ENCODE peak calls at places on chromosomes 13 and 19, in ten cellular contexts. F is AG08396; L is PC-3; S is BJ; N is EL; I is tibial artery; Q is AG09309; Z is stimulated activated CD4-positive, alpha-beta T cell treated with anti-CD3 and anti-CD28 coated beads, TNF-alpha, amount 100 ng/mL, for 1 hour; O is stimulated activated CD8-positive, alpha-beta memory T cell treated with anti-CD3 and anti-CD28 coated beads, Interleukin-2, amount 100 ng/mL, for 1 hour; J is HFFc6. X is an unnamed sample.

GRCh38 chr19:49064029-49064629 is 489 bp downstream of the NTF4 start:
- DNase-seq in O (no peak), J (no peak), F (peak; percentile 22), I (no peak), S (no peak), N (no peak), Q (no peak), Z (no peak), L (no peak), X (no peak)

GRCh38 chr13:52356327-52356726 is 49.6 kb downstream of the THSD1 start:
- DNase-seq in N (peak; percentile 81), F (no peak), O (no peak), Z (no peak), I (no peak), J (peak; percentile 53), L (peak; percentile 81), Q (no peak), S (no peak), X (peak; percentile 60)

GRCh38 chr13:85284349-85284748 is 514.9 kb downstream of the SLITRK6 start:
- DNase-seq in N (no peak), I (no peak), F (no peak), S (no peak), Q (no peak), Z (no peak), J (no peak), L (no peak), O (no peak), X (no peak)

GRCh38 chr13:79780240-79780639 is 299.3 kb downstream of the NDFIP2 start:
- DNase-seq in N (no peak), J (no peak), F (peak; percentile 41), S (no peak), O (no peak), L (no peak), I (no peak), Z (no peak), Q (no peak), X (peak; percentile 28)

GRCh38 chr13:30466841-30467252 is 1.1 kb upstream of the HMGB1 start:
- DNase-seq in N (peak; percentile 37), Q (no peak), Z (no peak), J (no peak), S (no peak), L (peak; percentile 5), O (no peak), I (no peak), F (no peak), X (no peak)

GRCh38 chr13:110119943-110120905 is 186.7 kb downstream of the COL4A1 start:
- DNase-seq in O (no peak), Z (no peak), Q (no peak), F (no peak), L (peak; percentile 73), J (peak; percentile 19), S (no peak), I (no peak), N (no peak), X (no peak)

GRCh38 chr13:48579167-48579918 is 46.5 kb upstream of the RCBTB2 start:
- DNase-seq in J (no peak), N (no peak), S (no peak), L (no peak), Z (no peak), I (no peak), O (no peak), Q (no peak), F (no peak), X (no peak)

GRCh38 chr19:11663162-11663561 is 65.9 kb downstream of the ZNF627 start:
- DNase-seq in J (no peak), O (no peak), N (no peak), L (no peak), F (no peak), Z (no peak), S (no peak), Q (no peak), I (no peak), X (no peak)

GRCh38 chr19:55070755-55071502 is 4.7 kb upstream of the EPS8L1 start:
- DNase-seq in O (no peak), Q (no peak), Z (no peak), L (peak; percentile 99), J (peak; percentile 57), F (peak; percentile 85), S (no peak), N (peak; percentile 80), I (no peak), X (peak; percentile 74)

GRCh38 chr19:33403221-33403972 is 29.9 kb downstream of the CEBPG start:
- DNase-seq in O (no peak), I (peak; percentile 60), F (no peak), S (no peak), J (no peak), Z (no peak), Q (no peak), N (no peak), L (no peak), X (no peak)

GRCh38 chr19:50720921-50721291 is 1.3 kb upstream of the SHANK1 start:
- DNase-seq in O (no peak), L (peak; percentile 48), N (peak; percentile 69), I (no peak), J (peak; percentile 94), S (no peak), Z (no peak), F (peak; percentile 78), Q (peak; percentile 32), X (peak; percentile 76)

GRCh38 chr13:113730145-113730750 is 28.8 kb upstream of the TMEM255B start:
- DNase-seq in I (no peak), J (no peak), Z (no peak), O (no peak), F (no peak), Q (no peak), L (no peak), N (no peak), S (no peak), X (no peak)

GRCh38 chr13:64551755-64552154 is 2678.4 kb downstream of the PCDH9 start:
- DNase-seq in J (peak; percentile 76), Q (peak; percentile 48), N (peak; percentile 85), F (no peak), O (no peak), L (peak; percentile 71), S (peak; percentile 19), Z (no peak), I (no peak), X (no peak)

GRCh38 chr13:76245920-76246319 is 609.8 kb downstream of the LMO7 start:
- DNase-seq in O (no peak), N (no peak), Z (no peak), J (no peak), I (no peak), Q (no peak), L (no peak), F (no peak), S (no peak), X (no peak)

X was measured in AG08395.